ENCODE peak calls at places on chromosome 4, in seven cellular contexts. Y is CD4-positive, alpha-beta memory T cell; T is brain microvascular endothelial cell; X is trophoblast cell; K is iPS DF 6.9; E is AG04450; J is caudate nucleus. N is an unnamed sample.

GRCh38 chr4:180557348-180557747 is 1685.9 kb upstream of the TENM3 start:
- DNase-seq in E (no peak), K (no peak), T (no peak), X (no peak), J (no peak), Y (no peak), N (no peak)

GRCh38 chr4:108008721-108009120 is 19.0 kb downstream of the HADH start:
- DNase-seq in E (no peak), K (no peak), Y (no peak), X (peak), T (no peak), J (no peak), N (no peak)

GRCh38 chr4:81807927-81808672 is 336.4 kb upstream of the RASGEF1B start:
- DNase-seq in T (no peak), E (no peak), K (no peak), Y (no peak), J (no peak), X (no peak), N (no peak)

GRCh38 chr4:105631818-105632400 is 76.6 kb downstream of the INTS12 start:
- DNase-seq in T (no peak), E (no peak), K (no peak), J (no peak), X (no peak), Y (no peak), N (no peak)

GRCh38 chr4:24730256-24731001 is 64.9 kb upstream of the SOD3 start:
- DNase-seq in X (no peak), K (no peak), J (no peak), E (peak), Y (no peak), T (no peak), N (no peak)

GRCh38 chr4:120055167-120055566 is 11.5 kb downstream of the MAD2L1 start:
- DNase-seq in T (no peak), E (no peak), X (no peak), J (no peak), K (no peak), Y (no peak), N (no peak)

GRCh38 chr4:68873218-68873502 is 57.4 kb downstream of the UGT2B10 start:
- DNase-seq in J (no peak), T (no peak), K (no peak), X (no peak), E (no peak), Y (no peak), N (no peak)

GRCh38 chr4:106659386-106659785 is 290.8 kb upstream of the GIMD1 start:
- DNase-seq in X (no peak), E (no peak), Y (no peak), K (no peak), J (no peak), T (no peak), N (no peak)

GRCh38 chr4:152579107-152579764 is 43.3 kb upstream of the FBXW7 start:
- DNase-seq in X (no peak), K (no peak), J (no peak), T (no peak), E (no peak), Y (no peak), N (no peak)

GRCh38 chr4:187840814-187841213 is 154.8 kb upstream of the ZFP42 start:
- DNase-seq in K (no peak), Y (no peak), J (no peak), T (peak), E (no peak), X (no peak), N (no peak)

GRCh38 chr4:165474784-165475705 is 96.2 kb downstream of the CPE start:
- DNase-seq in X (no peak), J (no peak), Y (no peak), T (no peak), K (no peak), E (no peak), N (no peak)

GRCh38 chr4:3820806-3821579 is 54.8 kb downstream of the ADRA2C start:
- DNase-seq in T (no peak), X (no peak), J (no peak), Y (no peak), K (no peak), E (no peak), N (no peak)

GRCh38 chr4:139892973-139893736 is 227.5 kb downstream of the MGST2 start:
- DNase-seq in J (no peak), T (no peak), X (peak), Y (no peak), E (no peak), K (no peak), N (no peak)

GRCh38 chr4:8278421-8279287 is 9.1 kb downstream of the HTRA3 start:
- DNase-seq in J (no peak), T (peak), X (no peak), K (no peak), Y (no peak), E (peak), N (no peak)
- H3K27ac ChIP-seq in J (no peak), T (peak), X (no peak), K (no peak), Y (no peak), E (peak), N (no peak)

GRCh38 chr4:11218692-11219091 is 210.0 kb downstream of the HS3ST1 start:
- DNase-seq in X (no peak), T (no peak), K (no peak), E (no peak), Y (no peak), J (no peak), N (no peak)

GRCh38 chr4:11214281-11214680 is 214.4 kb downstream of the HS3ST1 start:
- DNase-seq in Y (no peak), T (no peak), X (no peak), E (no peak), J (no peak), K (no peak), N (no peak)

DNA sequence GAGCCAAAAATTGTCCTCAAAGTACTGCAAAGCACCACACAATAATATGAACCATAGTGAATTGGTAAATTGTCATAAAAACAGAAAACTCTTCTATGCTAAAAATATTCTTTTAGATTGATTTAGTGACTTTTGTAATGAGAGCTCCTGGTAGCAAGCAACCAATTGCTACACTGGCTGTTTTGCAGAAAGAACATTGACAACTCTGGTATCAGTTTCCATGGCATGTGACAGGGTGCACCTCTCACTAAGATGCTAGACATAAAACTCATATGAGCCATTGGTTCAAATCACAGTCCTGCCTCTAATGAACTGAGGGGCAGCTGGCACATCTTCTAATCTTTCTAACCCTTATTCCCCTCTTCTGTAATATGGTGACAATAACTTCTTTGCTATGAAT is 212.2 kb downstream of the HS3ST1 start:
- DNase-seq in K (no peak), J (no peak), T (no peak), E (no peak), Y (no peak), X (no peak), N (no peak)
- H3K27ac ChIP-seq in K (no peak), J (no peak), T (no peak), E (no peak), Y (no peak), X (no peak), N (no peak)

DNA sequence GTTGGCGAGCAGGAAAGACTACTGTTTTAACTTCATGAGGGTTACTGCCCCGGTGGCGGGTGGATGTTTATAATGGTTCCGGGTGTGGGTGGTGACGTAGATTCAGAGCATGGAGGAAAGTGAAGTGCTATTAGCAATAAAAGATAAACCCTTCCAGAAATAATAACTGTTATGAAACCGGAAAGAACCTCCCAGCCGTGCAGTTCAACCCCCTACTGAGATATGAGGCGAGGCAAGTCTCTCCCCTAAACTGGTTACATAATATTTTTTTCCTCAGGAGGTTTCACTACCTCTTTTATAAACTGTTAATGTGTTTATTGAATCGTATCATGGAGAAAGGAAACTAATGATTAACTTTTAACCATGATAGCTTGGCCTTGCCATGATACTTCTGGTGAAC is 33.9 kb upstream of the STIM2 start:
- DNase-seq in Y (no peak), K (no peak), T (peak), J (no peak), E (no peak), X (no peak), N (no peak)
- H3K27ac ChIP-seq in Y (no peak), K (no peak), T (no peak), J (no peak), E (no peak), X (no peak), N (no peak)

DNA sequence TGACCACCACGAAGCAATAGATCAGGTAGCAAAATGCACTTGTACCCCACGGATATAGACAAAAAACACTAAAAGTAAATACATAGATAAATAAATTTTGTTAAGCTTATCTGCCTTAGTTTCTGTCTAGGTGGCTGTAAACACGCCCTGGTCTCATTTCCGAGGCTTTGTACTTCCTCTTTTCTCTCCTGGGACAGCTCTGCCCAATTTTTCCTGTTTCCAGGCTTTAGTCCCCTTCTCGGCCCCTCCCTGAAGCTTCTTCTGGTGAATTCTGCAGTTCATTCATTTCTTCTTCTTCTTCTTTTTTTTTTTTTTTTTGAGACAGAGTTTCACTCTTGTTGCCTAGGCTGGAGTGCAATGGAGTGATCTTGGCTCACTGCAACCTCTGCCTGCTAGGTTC is 73.4 kb upstream of the STOX2 start:
- DNase-seq in Y (no peak), J (no peak), X (no peak), E (no peak), K (no peak), T (no peak), N (no peak)
- H3K27ac ChIP-seq in Y (no peak), J (no peak), X (no peak), E (no peak), K (no peak), T (no peak), N (no peak)

DNA sequence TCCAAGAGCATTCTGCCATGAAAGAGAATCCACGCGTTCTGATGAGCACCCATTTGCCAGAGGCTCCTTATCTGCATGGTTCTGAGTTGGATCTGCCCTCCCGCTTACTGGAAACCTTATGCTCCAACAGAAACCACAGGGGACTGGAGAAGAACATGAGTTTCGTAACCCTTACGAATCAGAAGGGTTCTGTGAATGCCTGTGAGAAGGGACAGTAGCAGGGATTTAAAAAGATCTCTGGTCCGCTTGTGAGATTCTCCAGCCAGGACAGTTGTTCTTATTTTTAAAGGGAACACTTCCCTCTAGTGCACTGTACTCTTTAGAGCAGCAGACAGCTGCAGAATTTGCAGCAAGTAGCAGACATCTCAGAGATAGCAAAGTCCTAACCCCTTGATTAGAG is 22.5 kb upstream of the CENPU start:
- DNase-seq in K (no peak), X (no peak), T (no peak), J (no peak), Y (no peak), E (no peak), N (no peak)
- H3K27ac ChIP-seq in K (no peak), X (no peak), T (no peak), J (no peak), Y (no peak), E (no peak), N (no peak)

GRCh38 chr4:71262161-71262560 is 76.7 kb upstream of the SLC4A4 start:
- DNase-seq in T (peak), K (no peak), Y (no peak), X (no peak), J (no peak), E (no peak), N (no peak)

GRCh38 chr4:71259911-71260331 is 78.9 kb upstream of the SLC4A4 start:
- DNase-seq in K (no peak), J (no peak), E (no peak), X (no peak), Y (no peak), T (no peak), N (peak)

GRCh38 chr4:71261633-71262121 is 77.1 kb upstream of the SLC4A4 start:
- DNase-seq in E (no peak), J (no peak), Y (no peak), K (no peak), T (no peak), X (no peak), N (no peak)

GRCh38 chr4:71260544-71260943 is 78.3 kb upstream of the SLC4A4 start:
- DNase-seq in K (no peak), J (no peak), Y (no peak), E (no peak), T (no peak), X (no peak), N (no peak)

DNA sequence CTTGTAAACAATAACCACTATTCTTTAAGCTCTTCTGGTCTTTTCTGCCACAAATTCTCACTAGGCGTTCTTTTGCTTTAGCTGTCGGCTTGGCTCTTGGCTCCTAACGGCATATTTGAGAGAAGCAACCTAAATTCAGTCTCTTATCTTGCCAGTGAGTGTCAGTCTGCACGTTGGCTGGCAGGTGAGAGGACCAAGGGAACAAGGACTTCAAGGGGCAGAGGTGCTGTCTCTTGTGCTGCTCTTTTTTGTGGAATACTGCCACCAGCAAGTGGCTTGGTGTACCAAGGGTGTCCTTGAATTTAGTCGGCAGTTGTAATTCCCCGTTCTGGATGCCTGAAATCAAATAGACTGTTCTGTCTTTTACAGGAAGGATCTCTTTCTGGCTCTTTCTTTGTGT is 77.8 kb upstream of the SLC4A4 start:
- DNase-seq in X (no peak), K (no peak), Y (no peak), J (no peak), T (no peak), E (no peak), N (no peak)
- H3K27ac ChIP-seq in X (no peak), K (no peak), Y (no peak), J (peak), T (no peak), E (no peak), N (no peak)

GRCh38 chr4:89491731-89492235 is 184.2 kb upstream of the GPRIN3 start:
- DNase-seq in E (no peak), X (no peak), J (no peak), T (no peak), K (no peak), Y (no peak), N (no peak)

GRCh38 chr4:89492476-89493110 is 185.0 kb upstream of the GPRIN3 start:
- DNase-seq in K (no peak), J (no peak), X (peak), T (peak), Y (no peak), E (peak), N (no peak)

GRCh38 chr4:89493367-89493766 is 185.8 kb upstream of the GPRIN3 start:
- DNase-seq in Y (no peak), J (no peak), X (no peak), T (no peak), K (no peak), E (no peak), N (no peak)

GRCh38 chr4:89496851-89497250 is 189.3 kb upstream of the GPRIN3 start:
- DNase-seq in X (no peak), T (no peak), E (no peak), K (no peak), Y (no peak), J (no peak), N (no peak)

GRCh38 chr4:89497517-89498308 is 190.1 kb upstream of the GPRIN3 start:
- DNase-seq in E (no peak), X (no peak), J (no peak), K (no peak), Y (no peak), T (no peak), N (no peak)
- H3K27ac ChIP-seq in E (no peak), X (no peak), J (no peak), K (no peak), Y (no peak), T (no peak), N (no peak)

GRCh38 chr4:149531861-149532260 is 283.8 kb downstream of the IQCM start:
- DNase-seq in X (no peak), J (no peak), K (no peak), E (peak), T (peak), Y (no peak), N (no peak)

DNA sequence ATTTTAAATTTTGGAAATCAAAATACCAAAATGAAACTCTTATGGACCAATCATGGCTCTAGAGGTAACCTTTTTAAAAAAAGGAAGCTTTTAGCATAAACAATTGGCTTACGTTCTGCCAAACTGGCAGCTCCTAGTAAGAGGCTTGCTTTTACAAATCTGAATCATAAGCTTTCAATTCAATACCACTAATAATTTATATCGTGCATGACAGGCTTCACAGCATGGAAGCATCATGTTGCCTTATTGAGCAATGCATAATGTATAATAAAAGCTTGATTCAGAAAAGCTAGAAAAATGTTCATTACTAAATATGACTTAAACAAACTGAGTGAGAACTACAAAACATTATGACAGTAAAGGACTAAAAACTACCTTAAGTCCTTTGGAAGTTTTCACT is 280.9 kb downstream of the IQCM start:
- DNase-seq in K (no peak), X (no peak), T (no peak), Y (no peak), J (no peak), E (no peak), N (no peak)
- H3K27ac ChIP-seq in K (no peak), X (no peak), T (no peak), Y (no peak), J (no peak), E (no peak), N (no peak)

DNA sequence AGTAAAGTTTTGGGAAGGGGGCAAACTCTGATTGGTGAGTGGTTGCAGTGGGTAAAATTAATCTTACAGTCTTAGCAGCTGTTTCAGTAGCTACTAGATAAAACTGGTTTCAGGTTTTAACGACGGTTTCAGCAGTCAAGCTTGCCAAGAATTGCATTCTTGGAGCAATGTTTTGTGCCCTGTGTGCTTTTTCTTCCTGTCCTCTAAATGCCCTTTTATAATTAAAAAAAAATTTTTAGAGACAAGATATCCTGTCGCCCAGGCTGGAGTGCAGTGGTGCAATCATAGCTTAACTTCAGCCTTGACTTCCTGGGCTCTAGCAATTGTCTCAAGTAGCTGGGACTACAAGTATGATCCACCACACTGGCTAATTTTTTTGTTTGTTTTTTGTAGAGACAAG is 6.3 kb upstream of the PPEF2 start:
- DNase-seq in J (no peak), K (no peak), X (no peak), E (no peak), Y (no peak), T (no peak), N (no peak)
- H3K27ac ChIP-seq in J (no peak), K (no peak), X (no peak), E (no peak), Y (no peak), T (no peak), N (no peak)

N was measured in substantia nigra.